ENCODE peak calls at places on chromosomes 5 and 9, in nine cellular contexts. Q is A549; H is endodermal cell; K is PC-3; R is CD4-positive, alpha-beta memory T cell; D is neuronal stem cell; E is left lung; X is body of pancreas; A is cardiac muscle cell. V is an unnamed sample.
A peak's percentile ranks its signal among the peaks of the same experiment; 100 is the strongest.

GRCh38 chr5:149586708-149587318 is 5.5 kb downstream of the ARHGEF37 start:
- DNase-seq in Q (no peak), H (no peak), K (peak; percentile 35), R (no peak), D (no peak), E (no peak), X (no peak), A (no peak), V (no peak)

GRCh38 chr9:573551-574410 is 267.7 kb upstream of the DMRT1 start:
- DNase-seq in Q (no peak), H (peak; percentile 53), K (no peak), R (no peak), D (peak; percentile 27), E (no peak), X (peak; percentile 48), A (peak; percentile 44), V (no peak)

GRCh38 chr5:178483620-178484019 is 106.6 kb downstream of the COL23A1 start:
- DNase-seq in Q (no peak), H (no peak), K (no peak), R (peak; percentile 61), D (no peak), E (peak; percentile 85), X (peak; percentile 20), A (no peak), V (peak; percentile 43)

GRCh38 chr5:135709998-135710670 is 124.3 kb upstream of the SLC25A48 start:
- DNase-seq in Q (no peak), H (peak; percentile 40), K (no peak), R (no peak), D (no peak), E (no peak), X (no peak), A (no peak), V (no peak)

GRCh38 chr5:151047814-151048425 is 27.5 kb downstream of the GPX3 start:
- DNase-seq in Q (no peak), H (peak; percentile 80), K (peak; percentile 22), R (no peak), D (no peak), E (no peak), X (no peak), A (peak; percentile 38), V (no peak)

GRCh38 chr5:81787843-81788242 is 36.9 kb upstream of the SSBP2 start:
- DNase-seq in Q (no peak), H (peak; percentile 81), K (no peak), R (no peak), D (peak; percentile 30), E (no peak), X (peak; percentile 92), A (peak; percentile 91), V (no peak)

GRCh38 chr5:148075529-148075928 is 11.7 kb downstream of the SPINK5 start:
- DNase-seq in Q (no peak), H (no peak), K (no peak), R (no peak), D (no peak), E (no peak), X (no peak), A (no peak), V (no peak)

GRCh38 chr5:71830626-71831539 is 111.8 kb downstream of the CARTPT start:
- DNase-seq in Q (no peak), H (no peak), K (peak; percentile 72), R (no peak), D (no peak), E (no peak), X (peak; percentile 77), A (peak; percentile 92), V (no peak)

GRCh38 chr9:6351757-6352156 is 23.6 kb downstream of the TPD52L3 start:
- DNase-seq in Q (no peak), H (no peak), K (no peak), R (no peak), D (no peak), E (no peak), X (no peak), A (no peak), V (no peak)

GRCh38 chr5:143066556-143067281 is 296.5 kb downstream of the ARHGAP26 start:
- DNase-seq in Q (no peak), H (no peak), K (no peak), R (no peak), D (no peak), E (no peak), X (peak; percentile 8), A (no peak), V (no peak)

GRCh38 chr5:106408141-106408540 is 1262.6 kb downstream of the EFNA5 start:
- DNase-seq in Q (no peak), H (no peak), K (no peak), R (no peak), D (no peak), E (no peak), X (no peak), A (no peak), V (no peak)

GRCh38 chr5:125140855-125141254 is 394.4 kb upstream of the ZNF608 start:
- DNase-seq in Q (no peak), H (no peak), K (peak; percentile 5), R (no peak), D (no peak), E (no peak), X (no peak), A (peak; percentile 88), V (no peak)

GRCh38 chr5:141694479-141694878 is 12.4 kb upstream of the ARAP3 start:
- DNase-seq in Q (no peak), H (no peak), K (no peak), R (no peak), D (no peak), E (no peak), X (no peak), A (no peak), V (no peak)

GRCh38 chr5:141691286-141691866 is 9.3 kb upstream of the ARAP3 start:
- DNase-seq in Q (no peak), H (no peak), K (no peak), R (no peak), D (no peak), E (no peak), X (no peak), A (no peak), V (no peak)

GRCh38 chr5:141691867-141692532 is 10.0 kb upstream of the ARAP3 start:
- DNase-seq in Q (peak; percentile 71), H (peak; percentile 96), K (peak; percentile 85), R (peak; percentile 76), D (peak; percentile 85), E (peak; percentile 96), X (peak; percentile 90), A (peak; percentile 85), V (peak; percentile 84)

GRCh38 chr5:141692919-141693848 is 11.2 kb upstream of the ARAP3 start:
- DNase-seq in Q (no peak), H (no peak), K (no peak), R (peak; percentile 91), D (no peak), E (no peak), X (no peak), A (peak; percentile 45), V (peak; percentile 56)

DNA sequence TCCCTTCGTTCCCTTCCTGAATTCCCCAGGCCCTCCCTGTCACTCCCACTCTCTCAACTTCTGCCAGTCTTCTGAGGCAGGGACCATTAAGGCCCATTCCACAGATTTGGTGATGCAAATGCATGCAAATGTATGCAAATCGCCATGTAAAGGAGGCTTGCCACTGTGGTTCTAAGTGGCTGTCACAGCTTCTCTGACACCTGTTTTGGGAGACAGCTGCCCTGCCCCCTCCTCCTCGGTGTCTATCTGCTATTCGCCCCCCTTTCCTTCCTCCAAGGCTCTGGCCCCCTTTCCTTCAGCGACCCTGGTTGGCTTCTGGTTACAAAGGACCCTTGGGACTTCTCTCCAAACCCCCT is 10.5 kb upstream of the ARAP3 start:
- DNase-seq in Q (no peak), H (no peak), K (no peak), R (no peak), D (no peak), E (no peak), X (no peak), A (no peak), V (no peak)
- H3K4me3 ChIP-seq in Q (peak overlapping the region; percentile 38), H (peak overlapping the region; percentile 79), K (peak overlapping the region; percentile 57), R (peak overlapping the region; percentile 31), D (peak overlapping the region; percentile 41), E (peak overlapping the region; percentile 4), X (no peak overlapping the region), A (peak overlapping the region; percentile 17), V (peak overlapping the region; percentile 56)

GRCh38 chr5:172756764-172757393 is 14.1 kb downstream of the DUSP1 start:
- DNase-seq in Q (no peak), H (no peak), K (no peak), R (no peak), D (no peak), E (no peak), X (no peak), A (no peak), V (no peak)
- H3K27ac ChIP-seq in Q (peak overlapping the region; percentile 88), H (no peak overlapping the region), K (no peak overlapping the region), R (no peak overlapping the region), D (no peak overlapping the region), E (no peak overlapping the region), X (no peak overlapping the region), A (no peak overlapping the region), V (no peak overlapping the region)

GRCh38 chr5:140558542-140558941 is 1.3 kb upstream of the SRA1 start:
- DNase-seq in Q (no peak), H (no peak), K (no peak), R (no peak), D (no peak), E (no peak), X (no peak), A (no peak), V (no peak)

GRCh38 chr5:140556438-140556837 is 835 bp downstream of the SRA1 start:
- DNase-seq in Q (no peak), H (no peak), K (no peak), R (peak; percentile 66), D (no peak), E (no peak), X (no peak), A (peak; percentile 50), V (peak; percentile 12)

GRCh38 chr5:140555747-140556312 is 1.4 kb downstream of the SRA1 start:
- DNase-seq in Q (no peak), H (no peak), K (no peak), R (no peak), D (no peak), E (no peak), X (no peak), A (no peak), V (no peak)

GRCh38 chr5:140557136-140557805 is at the start of gene SRA1:
- DNase-seq in Q (peak; percentile 97), H (peak; percentile 96), K (peak; percentile 90), R (peak; percentile 86), D (peak; percentile 83), E (peak; percentile 99), X (peak; percentile 93), A (peak; percentile 93), V (peak; percentile 87)

GRCh38 chr5:140557965-140558364 is 692 bp upstream of the SRA1 start:
- DNase-seq in Q (no peak), H (no peak), K (no peak), R (no peak), D (no peak), E (no peak), X (no peak), A (no peak), V (no peak)
- H3K4me3 ChIP-seq in Q (peak overlapping the region; percentile 75), H (peak overlapping the region; percentile 85), K (peak overlapping the region; percentile 90), R (no peak overlapping the region), D (peak overlapping the region; percentile 78), E (peak overlapping the region; percentile 70), X (no peak overlapping the region), A (peak overlapping the region; percentile 90), V (no peak overlapping the region)

DNA sequence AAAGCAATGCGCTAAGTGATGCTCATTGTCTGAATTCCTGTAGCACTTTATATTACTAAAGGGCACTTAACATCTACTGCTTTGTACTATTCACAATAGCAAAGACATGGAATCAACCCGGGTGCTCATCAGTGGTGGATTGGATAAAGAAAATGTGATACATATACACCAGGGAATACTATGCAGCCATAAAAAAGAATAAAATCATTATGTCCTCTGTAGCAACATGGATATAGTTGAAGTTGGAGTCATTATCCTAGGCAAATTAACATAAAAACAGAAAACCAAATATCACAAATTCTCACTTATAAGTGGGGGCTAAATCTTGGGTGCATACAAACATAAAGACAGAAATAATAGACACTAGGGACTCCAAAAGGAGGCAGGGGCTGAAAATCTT is 308.3 kb downstream of the TRPM3 start:
- DNase-seq in Q (no peak), H (no peak), K (no peak), R (no peak), D (no peak), E (no peak), X (no peak), A (no peak), V (no peak)
- H3K27ac ChIP-seq in Q (no peak overlapping the region), H (no peak overlapping the region), K (no peak overlapping the region), R (no peak overlapping the region), D (no peak overlapping the region), E (no peak overlapping the region), X (no peak overlapping the region), A (no peak overlapping the region), V (no peak overlapping the region)

V was measured in CD8-positive, alpha-beta memory T cell.